ENCODE peak calls at places on chromosomes 11 and 22, in ten cellular contexts. F, Z, D, O, B, G, E, C, K and U are unnamed samples.
A peak's percentile ranks its signal among the peaks of the same experiment; 100 is the strongest.

GRCh38 chr11:2214527-2215229 is 43.1 kb upstream of the TH start:
- DNase-seq in D (no peak), B (no peak), O (no peak), C (peak; percentile 24), F (no peak), Z (no peak), K (no peak), E (no peak), G (no peak), U (no peak)

GRCh38 chr11:71962428-71963038 is 33.7 kb downstream of the RNF121 start:
- DNase-seq in G (no peak), Z (peak; percentile 83), E (no peak), K (peak; percentile 58), F (no peak), O (no peak), D (no peak), C (no peak), B (no peak), U (peak; percentile 18)

GRCh38 chr11:2759228-2760195 is 59.7 kb upstream of the KCNQ1OT1 start:
- DNase-seq in G (no peak), F (no peak), C (no peak), O (no peak), B (no peak), E (no peak), K (no peak), D (no peak), Z (no peak), U (no peak)

GRCh38 chr11:129224538-129224937 is 32.4 kb upstream of the ARHGAP32 start:
- DNase-seq in O (no peak), K (no peak), Z (no peak), D (no peak), F (no peak), G (no peak), C (no peak), B (no peak), E (no peak), U (no peak)

GRCh38 chr22:40348025-40348658 is 1.8 kb downstream of the ADSL start:
- DNase-seq in E (peak; percentile 33), D (peak; percentile 64), G (no peak), Z (peak; percentile 41), K (peak; percentile 80), C (peak; percentile 25), O (peak; percentile 13), F (peak; percentile 58), B (peak; percentile 33), U (no peak)

GRCh38 chr11:62505112-62505783 is 41.4 kb downstream of the AHNAK start:
- DNase-seq in K (no peak), Z (no peak), E (no peak), B (no peak), G (no peak), D (peak; percentile 13), F (peak; percentile 60), O (no peak), C (no peak), U (no peak)

GRCh38 chr22:19687561-19688300 is 26.6 kb upstream of the SEPTIN5 start:
- DNase-seq in Z (no peak), K (no peak), E (no peak), O (no peak), D (no peak), G (no peak), F (peak; percentile 37), B (no peak), C (no peak), U (no peak)

GRCh38 chr11:74157169-74157568 is 13.6 kb downstream of the C2CD3 start:
- DNase-seq in F (no peak), G (no peak), K (no peak), D (no peak), C (no peak), B (no peak), E (no peak), O (no peak), Z (no peak), U (no peak)

GRCh38 chr22:23743303-23743705 is 7.6 kb downstream of the ZNF70 start:
- DNase-seq in D (no peak), G (no peak), K (peak; percentile 67), F (no peak), Z (no peak), O (no peak), E (no peak), B (no peak), C (no peak), U (no peak)

GRCh38 chr11:116862101-116862637 is 24.7 kb upstream of the APOA1 start:
- DNase-seq in O (no peak), Z (no peak), B (no peak), K (no peak), C (no peak), F (no peak), D (no peak), E (no peak), G (no peak), U (no peak)

GRCh38 chr22:30178180-30179126 is 68.1 kb downstream of the LIF start:
- DNase-seq in F (no peak), B (no peak), D (no peak), K (no peak), G (no peak), E (no peak), Z (no peak), O (no peak), C (no peak), U (no peak)